ENCODE peak calls at places on chromosomes 6 and 20, in six cellular contexts. A is activated CD8-positive, alpha-beta memory T cell treated with anti-CD3 and anti-CD28 coated beads for 1 hour; Q is HT-29; E is germinal center; C is HEK293T; X is SJSA1. I is an unnamed sample.

GRCh38 chr6:54353975-54354374 is 45.7 kb downstream of the TINAG start:
- DNase-seq in A (no peak), Q (no peak), E (no peak), C (no peak), X (no peak), I (no peak)

GRCh38 chr6:32154514-32155161 is 697 bp downstream of the PPT2 start:
- DNase-seq in A (no peak), Q (peak; percentile 83), E (peak; percentile 85), C (peak; percentile 72), X (no peak), I (peak; percentile 77)

GRCh38 chr6:18350271-18350670 is 36.9 kb upstream of the RNF144B start:
- DNase-seq in A (no peak), Q (no peak), E (no peak), C (no peak), X (no peak), I (no peak)

GRCh38 chr6:12012231-12012565 is at the start of gene HIVEP1:
- DNase-seq in A (no peak), Q (no peak), E (peak; percentile 45), C (peak; percentile 23), X (peak; percentile 32), I (peak; percentile 24)

GRCh38 chr6:127833336-127833735 is 67.5 kb downstream of the THEMIS start:
- DNase-seq in A (no peak), Q (no peak), E (no peak), C (no peak), X (no peak), I (no peak)

GRCh38 chr6:151502499-151502898 is 8.7 kb downstream of the CCDC170 start:
- DNase-seq in A (no peak), Q (no peak), E (no peak), C (no peak), X (peak; percentile 26), I (peak; percentile 42)

GRCh38 chr20:63783970-63784369 is 44.4 kb downstream of the SLC2A4RG start:
- DNase-seq in A (no peak), Q (no peak), E (no peak), C (no peak), X (no peak), I (no peak)

GRCh38 chr20:51760905-51761544 is 7.2 kb downstream of the ATP9A start:
- DNase-seq in A (no peak), Q (peak; percentile 89), E (no peak), C (no peak), X (peak; percentile 82), I (peak; percentile 87)

GRCh38 chr20:18187020-18187419 is 49.4 kb downstream of the KAT14 start:
- DNase-seq in A (no peak), Q (no peak), E (no peak), C (no peak), X (no peak), I (no peak)

GRCh38 chr6:69026715-69027114 is 391.6 kb downstream of the ADGRB3 start:
- DNase-seq in A (no peak), Q (no peak), E (no peak), C (no peak), X (no peak), I (no peak)